ENCODE peak calls at places on chromosome 18, in four cellular contexts. I is activated T-cell treated with anti-CD3 and anti-CD28 coated beads, Interleukin-2, amount 50 U/mL, for 4 hours; B is stimulated activated CD8-positive, alpha-beta memory T cell treated with anti-CD3 and anti-CD28 coated beads, Interleukin-7, amount 100 ng/mL, for 24 hours; O is NCI-H748 treated with DMSO at 0.1 percent for 48 hours. J is an unnamed sample.
A peak's percentile ranks its signal among the peaks of the same experiment; 100 is the strongest.

GRCh38 chr18:35099911-35100310 is 58.7 kb downstream of the MAPRE2 start:
- DNase-seq in B (no peak), O (no peak), I (no peak), J (no peak)

GRCh38 chr18:7021994-7022840 is 95.4 kb downstream of the LAMA1 start:
- DNase-seq in O (peak; percentile 87), B (no peak), I (no peak), J (no peak)

GRCh38 chr18:61419763-61420162 is 86.5 kb downstream of the CDH20 start:
- DNase-seq in B (no peak), I (no peak), O (no peak), J (no peak)

GRCh38 chr18:48770243-48770642 is 180.5 kb downstream of the SMAD7 start:
- DNase-seq in I (no peak), B (no peak), O (no peak), J (no peak)

GRCh38 chr18:39742015-39742466 is 2176.4 kb upstream of the CELF4 start:
- DNase-seq in O (peak; percentile 56), B (no peak), I (no peak), J (no peak)

GRCh38 chr18:43847164-43848091 is 570.1 kb upstream of the SYT4 start:
- DNase-seq in B (no peak), O (no peak), I (no peak), J (no peak)

GRCh38 chr18:47163241-47163640 is 12.9 kb downstream of the IER3IP1 start:
- DNase-seq in B (no peak), I (no peak), O (no peak), J (no peak)

GRCh38 chr18:33665187-33665586 is 87.2 kb downstream of the ASXL3 start:
- DNase-seq in I (no peak), B (no peak), O (no peak), J (no peak)

GRCh38 chr18:57585421-57585820 is 1.1 kb downstream of the FECH start:
- DNase-seq in O (no peak), B (no peak), I (no peak), J (no peak)

GRCh38 chr18:55301836-55302235 is 286.2 kb downstream of the TCF4 start:
- DNase-seq in B (no peak), I (no peak), O (no peak), J (no peak)

GRCh38 chr18:1102848-1103247 is 198.2 kb downstream of the ADCYAP1 start:
- DNase-seq in I (no peak), O (no peak), B (no peak), J (no peak)

GRCh38 chr18:59232309-59233016 is 12.5 kb downstream of the GRP start:
- DNase-seq in B (no peak), I (no peak), O (no peak), J (no peak)

GRCh38 chr18:37396981-37397720 is 168.4 kb downstream of the CELF4 start:
- DNase-seq in O (no peak), I (no peak), B (no peak), J (no peak)

GRCh38 chr18:64037812-64038414 is 68.0 kb downstream of the SERPINB8 start:
- DNase-seq in O (peak; percentile 39), I (no peak), B (no peak), J (peak; percentile 28)

GRCh38 chr18:23922939-23923338 is 91.6 kb upstream of the TTC39C start:
- DNase-seq in I (no peak), B (no peak), O (no peak), J (no peak)

GRCh38 chr18:35444636-35445035 is 53.1 kb downstream of the INO80C start:
- DNase-seq in B (no peak), I (no peak), O (no peak), J (no peak)

GRCh38 chr18:9417081-9417841 is 58.1 kb upstream of the RALBP1 start:
- DNase-seq in O (no peak), B (no peak), I (no peak), J (no peak)

GRCh38 chr18:75364512-75364911 is 63.0 kb downstream of the SMIM21 start:
- DNase-seq in O (no peak), I (no peak), B (no peak), J (no peak)

GRCh38 chr18:45549296-45549695 is 66.0 kb upstream of the SLC14A2 start:
- DNase-seq in O (no peak), I (no peak), B (no peak), J (no peak)

GRCh38 chr18:49431563-49431962 is 28.9 kb downstream of the DYM start:
- DNase-seq in O (no peak), B (no peak), I (no peak), J (no peak)

GRCh38 chr18:8795586-8795985 is 90.2 kb downstream of the MTCL1 start:
- DNase-seq in O (no peak), I (no peak), B (no peak), J (no peak)

GRCh38 chr18:2881088-2881487 is 34.3 kb downstream of the EMILIN2 start:
- DNase-seq in I (no peak), O (no peak), B (no peak), J (no peak)

GRCh38 chr18:77899972-77900754 is 650.5 kb downstream of the GALR1 start:
- DNase-seq in O (peak; percentile 73), I (peak; percentile 28), B (no peak), J (peak; percentile 29)

GRCh38 chr18:22858121-22858520 is 75.0 kb upstream of the RBBP8 start:
- DNase-seq in I (no peak), B (no peak), O (no peak), J (no peak)

GRCh38 chr18:40957533-40958070 is 997.4 kb upstream of the PIK3C3 start:
- DNase-seq in B (no peak), I (no peak), O (no peak), J (no peak)

J was measured in GM18507.